ENCODE peak calls at places on chromosomes 5 and 9, in five cellular contexts. One of them, this sample, is unnamed.

GRCh38 chr5:30874234-30875034 is 319.1 kb upstream of the CDH6 start:
- DNase-seq in lung: no peak
- DNase-seq in transverse colon: peak
- DNase-seq in psoas muscle: no peak
- DNase-seq in brain microvascular endothelial cell: no peak
- DNase-seq in this sample: peak

GRCh38 chr9:136143215-136144001 is 24.7 kb upstream of the TMEM250 start:
- DNase-seq in lung: no peak
- DNase-seq in transverse colon: no peak
- DNase-seq in psoas muscle: peak
- DNase-seq in brain microvascular endothelial cell: no peak
- DNase-seq in this sample: peak

GRCh38 chr5:111792659-111793058 is 35.7 kb upstream of the NREP start:
- DNase-seq in lung: no peak
- DNase-seq in transverse colon: no peak
- DNase-seq in psoas muscle: no peak
- DNase-seq in brain microvascular endothelial cell: no peak
- DNase-seq in this sample: no peak

GRCh38 chr5:160774646-160775313 is 77.2 kb downstream of the ATP10B start:
- DNase-seq in lung: no peak
- DNase-seq in transverse colon: no peak
- DNase-seq in psoas muscle: no peak
- DNase-seq in brain microvascular endothelial cell: no peak
- DNase-seq in this sample: no peak

GRCh38 chr9:32589083-32589713 is 16.2 kb upstream of the NDUFB6 start:
- DNase-seq in lung: no peak
- DNase-seq in transverse colon: no peak
- DNase-seq in psoas muscle: no peak
- DNase-seq in brain microvascular endothelial cell: peak
- DNase-seq in this sample: no peak

GRCh38 chr5:151345808-151346478 is 1.4 kb downstream of the SLC36A2 start:
- DNase-seq in lung: no peak
- DNase-seq in transverse colon: no peak
- DNase-seq in psoas muscle: peak
- DNase-seq in brain microvascular endothelial cell: peak
- DNase-seq in this sample: peak

GRCh38 chr9:135524130-135524861 is 3.1 kb downstream of the LCN1 start:
- DNase-seq in lung: no peak
- DNase-seq in transverse colon: no peak
- DNase-seq in psoas muscle: no peak
- DNase-seq in brain microvascular endothelial cell: peak
- DNase-seq in this sample: no peak

GRCh38 chr5:154626876-154627552 is 128.2 kb upstream of the LARP1 start:
- DNase-seq in lung: no peak
- DNase-seq in transverse colon: no peak
- DNase-seq in psoas muscle: no peak
- DNase-seq in brain microvascular endothelial cell: no peak
- DNase-seq in this sample: no peak

GRCh38 chr9:74735761-74736160 is 152.0 kb downstream of the TRPM6 start:
- DNase-seq in lung: no peak
- DNase-seq in transverse colon: no peak
- DNase-seq in psoas muscle: no peak
- DNase-seq in brain microvascular endothelial cell: no peak
- DNase-seq in this sample: no peak

GRCh38 chr9:35756275-35756742 is 2.2 kb upstream of the MSMP start:
- DNase-seq in lung: peak
- DNase-seq in transverse colon: peak
- DNase-seq in psoas muscle: peak
- DNase-seq in brain microvascular endothelial cell: no peak
- DNase-seq in this sample: peak

GRCh38 chr5:32311404-32312193 is 1.1 kb downstream of the MTMR12 start:
- DNase-seq in lung: no peak
- DNase-seq in transverse colon: no peak
- DNase-seq in psoas muscle: no peak
- DNase-seq in brain microvascular endothelial cell: no peak
- DNase-seq in this sample: no peak

GRCh38 chr5:115831163-115831768 is 10.1 kb downstream of the ATG12 start:
- DNase-seq in lung: no peak
- DNase-seq in transverse colon: peak
- DNase-seq in psoas muscle: no peak
- DNase-seq in brain microvascular endothelial cell: no peak
- DNase-seq in this sample: no peak

GRCh38 chr5:124252094-124252750 is 494.2 kb downstream of the ZNF608 start:
- DNase-seq in lung: no peak
- DNase-seq in transverse colon: no peak
- DNase-seq in psoas muscle: no peak
- DNase-seq in brain microvascular endothelial cell: no peak
- DNase-seq in this sample: no peak

GRCh38 chr9:113511856-113512761 is 48.6 kb downstream of the RGS3 start:
- DNase-seq in lung: no peak
- DNase-seq in transverse colon: peak
- DNase-seq in psoas muscle: no peak
- DNase-seq in brain microvascular endothelial cell: peak
- DNase-seq in this sample: no peak

GRCh38 chr5:177336112-177336511 is 15.4 kb downstream of the LMAN2 start:
- DNase-seq in lung: no peak
- DNase-seq in transverse colon: no peak
- DNase-seq in psoas muscle: no peak
- DNase-seq in brain microvascular endothelial cell: no peak
- DNase-seq in this sample: no peak

GRCh38 chr5:136036991-136037705 is 8.4 kb downstream of the TGFBI start:
- DNase-seq in lung: no peak
- DNase-seq in transverse colon: peak
- DNase-seq in psoas muscle: peak
- DNase-seq in brain microvascular endothelial cell: no peak
- DNase-seq in this sample: no peak

GRCh38 chr9:82117025-82117424 is 128.5 kb downstream of the SPATA31D1 start:
- DNase-seq in lung: no peak
- DNase-seq in transverse colon: no peak
- DNase-seq in psoas muscle: no peak
- DNase-seq in brain microvascular endothelial cell: no peak
- DNase-seq in this sample: peak

GRCh38 chr9:7172445-7173115 is 414.8 kb downstream of the KDM4C start:
- DNase-seq in lung: no peak
- DNase-seq in transverse colon: no peak
- DNase-seq in psoas muscle: no peak
- DNase-seq in brain microvascular endothelial cell: no peak
- DNase-seq in this sample: no peak

GRCh38 chr5:149333711-149334443 is 11.4 kb upstream of the GRPEL2 start:
- DNase-seq in lung: no peak
- DNase-seq in transverse colon: no peak
- DNase-seq in psoas muscle: no peak
- DNase-seq in brain microvascular endothelial cell: no peak
- DNase-seq in this sample: no peak

GRCh38 chr5:173963107-173963506 is 25.9 kb upstream of the C5orf47 start:
- DNase-seq in lung: no peak
- DNase-seq in transverse colon: no peak
- DNase-seq in psoas muscle: no peak
- DNase-seq in brain microvascular endothelial cell: peak
- DNase-seq in this sample: no peak

GRCh38 chr9:99563364-99563763 is 258.3 kb upstream of the NR4A3 start:
- DNase-seq in lung: no peak
- DNase-seq in transverse colon: no peak
- DNase-seq in psoas muscle: no peak
- DNase-seq in brain microvascular endothelial cell: no peak
- DNase-seq in this sample: no peak

GRCh38 chr5:155529366-155529765 is 515.8 kb downstream of the KIF4B start:
- DNase-seq in lung: no peak
- DNase-seq in transverse colon: no peak
- DNase-seq in psoas muscle: no peak
- DNase-seq in brain microvascular endothelial cell: no peak
- DNase-seq in this sample: no peak

GRCh38 chr5:150208187-150209015 is 18.5 kb downstream of the SLC6A7 start:
- DNase-seq in lung: no peak
- DNase-seq in transverse colon: no peak
- DNase-seq in psoas muscle: no peak
- DNase-seq in brain microvascular endothelial cell: peak
- DNase-seq in this sample: no peak

GRCh38 chr9:127778280-127779135 is at the start of gene SH2D3C:
- DNase-seq in lung: no peak
- DNase-seq in transverse colon: peak
- DNase-seq in psoas muscle: peak
- DNase-seq in brain microvascular endothelial cell: no peak
- DNase-seq in this sample: no peak

GRCh38 chr5:1197876-1198666 is 3.3 kb upstream of the SLC6A19 start:
- DNase-seq in lung: no peak
- DNase-seq in transverse colon: no peak
- DNase-seq in psoas muscle: peak
- DNase-seq in brain microvascular endothelial cell: no peak
- DNase-seq in this sample: no peak

GRCh38 chr9:6959275-6960000 is 201.7 kb downstream of the KDM4C start:
- DNase-seq in lung: no peak
- DNase-seq in transverse colon: no peak
- DNase-seq in psoas muscle: no peak
- DNase-seq in brain microvascular endothelial cell: no peak
- DNase-seq in this sample: no peak

GRCh38 chr5:95853490-95853889 is 31.0 kb upstream of the GLRX start:
- DNase-seq in lung: no peak
- DNase-seq in transverse colon: no peak
- DNase-seq in psoas muscle: no peak
- DNase-seq in brain microvascular endothelial cell: no peak
- DNase-seq in this sample: no peak

GRCh38 chr5:134758176-134758503 is 439 bp upstream of the DDX46 start:
- DNase-seq in lung: no peak
- DNase-seq in transverse colon: no peak
- DNase-seq in psoas muscle: no peak
- DNase-seq in brain microvascular endothelial cell: no peak
- DNase-seq in this sample: no peak

GRCh38 chr5:134763221-134763620 is 4.6 kb downstream of the DDX46 start:
- DNase-seq in lung: no peak
- DNase-seq in transverse colon: no peak
- DNase-seq in psoas muscle: no peak
- DNase-seq in brain microvascular endothelial cell: no peak
- DNase-seq in this sample: no peak

DNA sequence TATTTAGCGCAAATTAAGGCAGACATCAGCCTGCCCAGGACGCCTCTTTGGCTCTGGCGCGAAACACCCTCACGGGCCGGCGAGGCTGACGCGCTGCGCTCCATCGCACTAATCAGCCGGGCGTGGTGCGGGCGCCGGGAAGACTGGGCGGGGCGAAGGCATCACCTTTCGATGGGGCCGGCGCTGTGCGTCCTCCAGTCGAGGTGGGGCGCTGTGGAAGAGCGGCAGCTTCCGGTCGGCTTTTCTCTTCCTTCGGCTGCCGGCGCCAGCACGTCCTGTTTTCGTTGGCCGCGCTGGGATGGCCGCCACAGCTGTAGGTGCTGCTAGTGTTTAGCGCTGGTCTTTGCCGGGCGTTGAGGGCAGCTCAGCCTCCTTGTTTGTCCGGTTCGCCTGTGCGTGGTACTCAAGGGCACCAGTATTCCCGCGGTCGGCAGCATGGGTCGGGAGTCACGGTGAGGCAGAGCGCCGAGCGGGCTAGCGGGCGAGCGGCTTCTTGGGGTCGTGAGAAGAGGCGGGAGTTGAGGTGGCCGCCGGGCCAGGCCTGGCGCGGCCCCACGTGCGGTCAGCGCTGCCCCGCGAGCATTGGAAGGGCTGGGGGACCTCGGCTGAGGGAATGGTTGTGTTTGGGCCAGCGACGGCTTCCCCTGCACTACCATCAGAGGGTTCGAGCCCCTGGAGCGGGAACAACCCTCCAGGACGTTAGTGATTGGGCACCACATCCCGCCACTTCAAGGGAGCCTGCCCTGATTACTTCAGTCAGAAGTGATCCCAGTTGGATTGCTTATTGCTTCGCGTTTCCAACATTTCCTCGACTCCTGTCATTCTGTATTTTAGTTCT is at the start of gene DDX46:
- DNase-seq in lung: peak
- DNase-seq in transverse colon: peak
- DNase-seq in psoas muscle: peak
- DNase-seq in brain microvascular endothelial cell: peak
- DNase-seq in this sample: peak
- H3K27ac ChIP-seq in lung: peak
- H3K27ac ChIP-seq in transverse colon: peak
- H3K27ac ChIP-seq in psoas muscle: peak
- H3K27ac ChIP-seq in brain microvascular endothelial cell: peak
- H3K27ac ChIP-seq in this sample: peak

DNA sequence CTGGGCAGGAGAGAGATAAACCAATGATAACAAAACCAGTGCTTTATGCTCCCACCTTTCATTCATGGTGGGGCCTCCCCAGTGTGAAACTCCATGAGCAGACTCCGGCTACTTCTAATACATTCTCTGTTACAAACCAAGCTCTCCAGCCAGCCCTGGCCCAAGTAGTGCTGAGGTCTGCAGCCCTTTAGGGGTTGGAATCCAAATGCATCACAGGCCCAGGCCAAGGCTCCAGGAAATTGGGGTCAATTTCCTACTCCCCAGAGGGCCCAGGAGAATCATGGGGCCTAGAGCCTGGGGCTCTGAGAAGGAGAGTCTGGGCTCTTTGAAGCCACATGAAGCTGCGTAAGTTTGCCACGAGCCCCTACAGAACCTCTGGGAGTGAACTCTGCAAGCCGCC is 206.4 kb downstream of the PAPPA start:
- DNase-seq in lung: no peak
- DNase-seq in transverse colon: no peak
- DNase-seq in psoas muscle: no peak
- DNase-seq in brain microvascular endothelial cell: no peak
- DNase-seq in this sample: no peak
- H3K4me3 ChIP-seq in lung: no peak
- H3K4me3 ChIP-seq in transverse colon: no peak
- H3K4me3 ChIP-seq in psoas muscle: no peak
- H3K4me3 ChIP-seq in brain microvascular endothelial cell: no peak
- H3K4me3 ChIP-seq in this sample: no peak

DNA sequence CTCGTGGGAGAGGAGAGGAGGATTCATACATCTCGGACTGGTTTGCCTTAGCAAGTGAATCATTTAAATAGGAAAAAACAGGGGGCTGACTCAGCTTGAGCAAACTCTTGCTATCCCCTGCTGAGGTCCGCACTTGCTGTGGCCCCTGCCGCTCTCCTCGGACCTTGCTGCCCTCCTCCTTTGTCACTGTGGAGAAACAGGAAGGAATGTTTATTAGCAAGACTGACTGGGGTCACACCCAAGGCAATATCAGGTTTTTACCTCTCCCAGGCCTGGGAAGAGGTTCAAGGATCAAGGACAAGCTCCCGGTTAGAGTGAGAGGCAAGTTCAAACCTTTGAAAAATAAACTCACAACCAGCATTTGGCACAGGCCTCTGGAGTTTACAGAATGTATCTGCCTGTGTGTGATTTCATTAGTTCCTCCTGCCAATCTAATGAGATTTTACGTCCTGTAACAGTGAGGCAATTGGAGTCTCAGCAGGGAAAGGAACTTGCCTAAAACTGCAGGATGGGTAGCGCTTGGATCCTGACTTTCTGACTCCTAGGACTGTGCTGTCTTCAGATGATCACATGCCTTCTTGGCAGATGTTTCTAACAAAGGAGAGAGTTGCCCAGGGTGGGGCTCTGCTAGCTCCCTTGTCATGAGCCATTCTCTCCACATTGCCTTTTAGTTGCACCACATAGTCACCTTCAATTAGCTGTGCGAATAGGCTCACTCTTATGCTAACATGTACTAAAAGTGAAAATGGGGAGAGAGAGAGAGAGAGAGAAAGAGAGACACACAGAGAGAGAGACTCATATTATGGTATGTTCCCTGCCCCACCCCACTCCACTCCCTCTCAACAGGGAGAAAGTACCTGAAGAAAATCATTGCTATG is 108.6 kb upstream of the CDKN2B start:
- DNase-seq in lung: peak
- DNase-seq in transverse colon: peak
- DNase-seq in psoas muscle: peak
- DNase-seq in brain microvascular endothelial cell: peak
- DNase-seq in this sample: no peak
- H3K27ac ChIP-seq in lung: no peak
- H3K27ac ChIP-seq in transverse colon: peak
- H3K27ac ChIP-seq in psoas muscle: no peak
- H3K27ac ChIP-seq in brain microvascular endothelial cell: peak
- H3K27ac ChIP-seq in this sample: no peak

GRCh38 chr5:52840286-52841050 is 52.8 kb downstream of the ITGA1 start:
- DNase-seq in lung: no peak
- DNase-seq in transverse colon: no peak
- DNase-seq in psoas muscle: no peak
- DNase-seq in brain microvascular endothelial cell: peak
- DNase-seq in this sample: no peak
- H3K4me3 ChIP-seq in lung: no peak
- H3K4me3 ChIP-seq in transverse colon: no peak
- H3K4me3 ChIP-seq in psoas muscle: no peak
- H3K4me3 ChIP-seq in brain microvascular endothelial cell: peak
- H3K4me3 ChIP-seq in this sample: no peak

This sample was measured in thyroid gland.